ENCODE peak calls at places on chromosomes 16 and 17, in nine cellular contexts. C is GM12891; J is activated gamma-delta T cell treated with anti-CD3 and anti-CD28 coated beads, Interleukin-2, amount 50 U/mL, for 16 hours; Y is CD8-positive, alpha-beta T cell; E is bronchial epithelial cell; T is NCI-H510A treated with DMSO at 0.1 percent for 48 hours; Z is activated CD4-positive, CD25-positive, alpha-beta regulatory T cell; D is H54; K is NCI-H1436. I is an unnamed sample.

GRCh38 chr16:26391833-26392232 is 674.9 kb upstream of the C16orf82 start:
- DNase-seq in C (no peak), J (no peak), Y (no peak), E (no peak), T (no peak), Z (no peak), D (no peak), K (no peak), I (no peak)

GRCh38 chr16:89197033-89197632 is 3.2 kb downstream of the SLC22A31 start:
- DNase-seq in C (no peak), J (no peak), Y (no peak), E (no peak), T (no peak), Z (no peak), D (no peak), K (no peak), I (no peak)

GRCh38 chr17:5263441-5263840 is 18.6 kb upstream of the RABEP1 start:
- DNase-seq in C (no peak), J (no peak), Y (no peak), E (no peak), T (no peak), Z (no peak), D (no peak), K (no peak), I (no peak)

GRCh38 chr17:56910509-56911235 is 3.2 kb downstream of the TRIM25 start:
- DNase-seq in C (no peak), J (no peak), Y (no peak), E (no peak), T (no peak), Z (no peak), D (no peak), K (no peak), I (no peak)

GRCh38 chr17:8144401-8145295 is 7.6 kb downstream of the PER1 start:
- DNase-seq in C (no peak), J (no peak), Y (no peak), E (no peak), T (no peak), Z (no peak), D (no peak), K (no peak), I (no peak)

GRCh38 chr16:9258423-9259051 is 167.1 kb downstream of the HAPSTR1 start:
- DNase-seq in C (peak; percentile 48), J (no peak), Y (no peak), E (peak; percentile 9), T (peak; percentile 15), Z (no peak), D (peak; percentile 35), K (no peak), I (peak; percentile 52)

GRCh38 chr16:10298416-10298815 is 87.4 kb upstream of the ATF7IP2 start:
- DNase-seq in C (no peak), J (no peak), Y (no peak), E (no peak), T (no peak), Z (no peak), D (no peak), K (no peak), I (peak; percentile 18)

GRCh38 chr17:29292992-29293889 is 707 bp downstream of the NUFIP2 start:
- DNase-seq in C (peak; percentile 47), J (peak; percentile 29), Y (peak; percentile 64), E (peak; percentile 16), T (peak; percentile 66), Z (peak; percentile 56), D (peak; percentile 67), K (peak; percentile 55), I (peak; percentile 43)

GRCh38 chr17:2172447-2172938 is 117.6 kb downstream of the HIC1 start:
- DNase-seq in C (no peak), J (no peak), Y (no peak), E (peak; percentile 81), T (peak; percentile 10), Z (no peak), D (peak; percentile 63), K (no peak), I (no peak)

GRCh38 chr17:4453821-4454591 is 20.3 kb downstream of the SPNS3 start:
- DNase-seq in C (no peak), J (no peak), Y (no peak), E (no peak), T (no peak), Z (no peak), D (no peak), K (no peak), I (no peak)

GRCh38 chr16:16127469-16128116 is 95.7 kb downstream of the ABCC6 start:
- DNase-seq in C (peak; percentile 73), J (peak; percentile 51), Y (peak; percentile 66), E (peak; percentile 51), T (peak; percentile 77), Z (peak; percentile 21), D (peak; percentile 67), K (peak; percentile 52), I (peak; percentile 59)

GRCh38 chr17:80945736-80946135 is 45.9 kb upstream of the CHMP6 start:
- DNase-seq in C (no peak), J (no peak), Y (no peak), E (no peak), T (no peak), Z (no peak), D (no peak), K (no peak), I (no peak)

GRCh38 chr17:37388266-37388665 is 12.5 kb downstream of the C17orf78 start:
- DNase-seq in C (no peak), J (no peak), Y (no peak), E (peak; percentile 34), T (no peak), Z (no peak), D (peak; percentile 17), K (no peak), I (no peak)

GRCh38 chr16:46789499-46790414 is 41.2 kb downstream of the C16orf87 start:
- DNase-seq in C (peak; percentile 66), J (peak; percentile 59), Y (peak; percentile 78), E (peak; percentile 35), T (no peak), Z (peak; percentile 58), D (peak; percentile 78), K (peak; percentile 33), I (peak; percentile 46)

GRCh38 chr17:18146980-18147379 is 36.6 kb upstream of the ALKBH5 start:
- DNase-seq in C (no peak), J (no peak), Y (no peak), E (no peak), T (no peak), Z (no peak), D (no peak), K (no peak), I (no peak)

GRCh38 chr17:66275651-66276050 is 26.8 kb upstream of the PRKCA start:
- DNase-seq in C (no peak), J (no peak), Y (no peak), E (peak; percentile 99), T (no peak), Z (no peak), D (peak; percentile 84), K (no peak), I (no peak)

GRCh38 chr17:82802141-82802540 is 37.7 kb downstream of the ZNF750 start:
- DNase-seq in C (no peak), J (no peak), Y (no peak), E (no peak), T (no peak), Z (no peak), D (no peak), K (no peak), I (no peak)

GRCh38 chr16:75087040-75087979 is 29.3 kb downstream of the LDHD start:
- DNase-seq in C (no peak), J (no peak), Y (no peak), E (peak; percentile 32), T (peak; percentile 96), Z (no peak), D (no peak), K (peak; percentile 63), I (no peak)

GRCh38 chr17:15298176-15298575 is 33.0 kb upstream of the PMP22 start:
- DNase-seq in C (no peak), J (no peak), Y (no peak), E (peak; percentile 29), T (no peak), Z (no peak), D (no peak), K (no peak), I (no peak)

GRCh38 chr17:50861334-50861676 is 4.8 kb downstream of the TOB1 start:
- DNase-seq in C (no peak), J (no peak), Y (no peak), E (no peak), T (no peak), Z (no peak), D (no peak), K (no peak), I (no peak)

GRCh38 chr16:31006086-31006385 is 4.4 kb downstream of the STX1B start:
- DNase-seq in C (no peak), J (no peak), Y (no peak), E (no peak), T (no peak), Z (no peak), D (no peak), K (no peak), I (no peak)

I was measured in pons.